ENCODE peak calls at places on chromosomes 13 and 19, in nine cellular contexts. K is psoas muscle; S is left ventricle myocardium inferior; Q is GM23338; O is aorta; N is CD4-positive, alpha-beta memory T cell; X is fibroblast of mammary gland; I is GM23248; R is heart left ventricle. L is an unnamed sample.

GRCh38 chr19:35975608-35976214 is 19.3 kb upstream of the SDHAF1 start:
- DNase-seq in K (no peak), S (no peak), Q (peak; percentile 80), O (no peak), N (no peak), X (peak; percentile 22), I (peak; percentile 56), R (no peak), L (peak; percentile 33)

GRCh38 chr19:4556574-4557185 is 2.8 kb downstream of the SEMA6B start:
- DNase-seq in K (no peak), S (no peak), Q (peak; percentile 80), O (no peak), N (no peak), X (peak; percentile 23), I (peak; percentile 56), R (no peak), L (peak; percentile 46)

GRCh38 chr13:91162180-91162579 is 185.3 kb upstream of the MIR17HG start:
- DNase-seq in K (no peak), S (no peak), Q (peak; percentile 59), O (no peak), N (no peak), X (no peak), I (no peak), R (no peak), L (no peak)

GRCh38 chr13:31697290-31697689 is 42.0 kb upstream of the RXFP2 start:
- DNase-seq in K (no peak), S (no peak), Q (no peak), O (no peak), N (no peak), X (peak; percentile 27), I (peak; percentile 29), R (no peak), L (peak; percentile 6)

GRCh38 chr13:69579351-69579750 is 528.3 kb upstream of the ATXN8OS start:
- DNase-seq in K (no peak), S (no peak), Q (peak; percentile 28), O (no peak), N (no peak), X (no peak), I (no peak), R (no peak), L (no peak)

GRCh38 chr13:93345061-93345460 is 118.5 kb downstream of the GPC6 start:
- DNase-seq in K (no peak), S (no peak), Q (no peak), O (no peak), N (no peak), X (no peak), I (no peak), R (no peak), L (no peak)

GRCh38 chr19:3644351-3645066 is 17.9 kb upstream of the CACTIN start:
- DNase-seq in K (no peak), S (no peak), Q (no peak), O (no peak), N (no peak), X (peak; percentile 55), I (peak; percentile 36), R (no peak), L (peak; percentile 39)

GRCh38 chr13:43132228-43132627 is 108.8 kb downstream of the DNAJC15 start:
- DNase-seq in K (no peak), S (no peak), Q (peak; percentile 87), O (no peak), N (no peak), X (peak; percentile 42), I (peak; percentile 27), R (no peak), L (peak; percentile 51)

GRCh38 chr13:46515793-46516192 is 37.2 kb upstream of the LRCH1 start:
- DNase-seq in K (no peak), S (no peak), Q (no peak), O (no peak), N (no peak), X (peak; percentile 41), I (no peak), R (no peak), L (no peak)

GRCh38 chr19:4327252-4327876 is 11.3 kb downstream of the STAP2 start:
- DNase-seq in K (peak; percentile 57), S (peak; percentile 75), Q (peak; percentile 99), O (peak; percentile 69), N (peak; percentile 77), X (peak; percentile 41), I (peak; percentile 73), R (peak; percentile 86), L (peak; percentile 46)

GRCh38 chr13:50611117-50611781 is 232.2 kb downstream of the DLEU7 start:
- DNase-seq in K (no peak), S (no peak), Q (no peak), O (no peak), N (peak; percentile 46), X (no peak), I (no peak), R (no peak), L (no peak)

GRCh38 chr19:31705656-31706055 is 356.4 kb upstream of the TSHZ3 start:
- DNase-seq in K (no peak), S (no peak), Q (no peak), O (no peak), N (peak; percentile 7), X (no peak), I (no peak), R (no peak), L (no peak)

DNA sequence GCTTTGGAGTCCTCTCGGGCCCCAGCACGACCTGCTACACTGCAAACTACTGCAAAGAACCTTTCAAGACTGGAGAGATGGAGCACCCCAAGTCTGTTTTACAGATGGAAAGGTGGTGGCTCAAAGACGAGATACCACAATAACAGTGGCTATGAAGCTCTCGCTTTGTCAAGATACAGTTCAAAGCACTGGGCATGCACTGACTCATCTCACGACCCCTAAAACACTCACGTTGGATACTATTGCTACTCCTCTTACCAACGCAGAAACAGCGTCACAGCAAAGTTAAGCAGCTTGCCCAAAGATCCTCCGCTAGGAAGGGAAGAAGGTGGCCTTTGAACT is 24.0 kb upstream of the LAIR1 start:
- DNase-seq in K (no peak), S (no peak), Q (no peak), O (no peak), N (no peak), X (no peak), I (no peak), R (no peak), L (no peak)
- H3K4me3 ChIP-seq in K (peak overlapping the region; percentile 46), S (peak overlapping the region; percentile 47), Q (peak overlapping the region; percentile 45), O (no peak overlapping the region), N (peak overlapping the region; percentile 52), X (no peak overlapping the region), I (peak overlapping the region; percentile 8), R (peak overlapping the region; percentile 15), L (no peak overlapping the region)

DNA sequence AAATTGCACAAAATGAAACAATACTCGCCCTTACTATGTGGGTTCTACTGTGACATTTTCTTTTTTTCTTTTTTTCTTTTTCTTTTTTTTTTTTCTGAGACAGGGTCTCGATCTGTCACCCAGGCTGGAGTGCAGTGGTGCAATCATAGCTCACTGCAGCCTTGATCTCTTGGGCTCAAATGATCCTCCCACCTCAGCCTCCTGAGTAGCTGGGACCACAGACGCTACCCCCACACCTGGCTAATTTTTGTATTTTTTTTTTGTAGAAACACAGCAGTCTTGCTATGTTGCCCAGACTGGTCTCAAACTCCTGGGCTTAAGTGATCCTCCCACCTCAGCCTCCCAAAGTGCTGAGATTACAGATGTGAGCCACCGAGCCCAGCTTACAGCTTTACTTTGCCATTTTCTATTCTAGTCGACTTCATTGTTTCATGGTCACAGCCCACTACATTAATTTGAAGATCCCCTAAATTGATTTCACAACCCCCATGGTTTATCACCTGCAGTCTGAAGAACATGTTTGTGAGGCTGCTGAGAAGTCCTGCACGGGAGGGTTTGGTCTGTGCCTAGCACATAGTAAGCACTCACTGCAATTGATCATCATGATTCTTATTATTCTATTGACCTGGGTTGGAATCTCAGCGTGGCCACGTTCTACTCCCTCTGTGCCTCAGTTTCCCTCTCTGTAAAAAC is 3.8 kb downstream of the BCL3 start:
- DNase-seq in K (no peak), S (no peak), Q (no peak), O (no peak), N (no peak), X (no peak), I (no peak), R (no peak), L (no peak)
- H3K4me3 ChIP-seq in K (peak overlapping the region; percentile 97), S (peak overlapping the region; percentile 73), Q (peak overlapping the region; percentile 72), O (no peak overlapping the region), N (peak overlapping the region; percentile 53), X (no peak overlapping the region), I (peak overlapping the region; percentile 69), R (peak overlapping the region; percentile 43), L (peak overlapping the region; percentile 13)

GRCh38 chr13:41006951-41007350 is 12.2 kb downstream of the ELF1 start:
- DNase-seq in K (no peak), S (no peak), Q (no peak), O (no peak), N (no peak), X (no peak), I (no peak), R (no peak), L (no peak)
- H3K4me3 ChIP-seq in K (no peak overlapping the region), S (no peak overlapping the region), Q (no peak overlapping the region), O (no peak overlapping the region), N (no peak overlapping the region), X (no peak overlapping the region), I (no peak overlapping the region), R (no peak overlapping the region), L (no peak overlapping the region)

DNA sequence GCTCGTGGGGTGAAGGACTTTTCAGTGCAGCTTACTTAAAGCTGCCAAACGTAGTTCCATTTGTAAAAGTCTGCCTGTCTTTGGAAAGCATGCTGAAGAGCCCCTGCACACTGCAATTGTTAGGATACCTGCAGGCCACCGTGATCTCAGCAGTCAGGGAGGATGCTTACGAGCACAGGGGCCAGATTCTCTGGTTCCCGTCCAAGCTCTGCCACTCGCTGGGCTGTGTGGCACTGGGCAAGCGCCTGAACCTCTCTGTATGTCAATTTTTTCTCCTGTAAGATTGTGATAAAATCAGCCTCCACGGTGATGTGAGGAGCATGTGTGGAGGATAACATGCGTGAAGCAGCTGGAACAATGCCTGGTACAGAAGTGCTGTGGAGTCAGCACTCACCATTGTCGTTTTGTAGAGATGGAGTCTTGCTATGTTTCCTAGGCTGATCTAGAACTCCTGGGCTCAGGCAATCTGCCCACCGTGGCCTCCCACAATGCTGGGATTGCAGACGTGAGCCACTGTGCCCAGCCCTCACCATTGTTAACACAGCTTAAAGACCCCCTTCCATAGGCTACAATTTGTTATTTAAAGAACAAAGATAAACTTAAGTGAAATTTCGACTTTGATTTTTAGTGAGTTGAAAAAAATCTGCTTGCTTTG is 3.5 kb downstream of the ADPRHL1 start:
- DNase-seq in K (no peak), S (no peak), Q (no peak), O (peak; percentile 30), N (no peak), X (no peak), I (no peak), R (peak; percentile 24), L (no peak)
- H3K4me3 ChIP-seq in K (peak overlapping the region; percentile 60), S (peak overlapping the region; percentile 71), Q (no peak overlapping the region), O (no peak overlapping the region), N (no peak overlapping the region), X (peak overlapping the region; percentile 70), I (no peak overlapping the region), R (peak overlapping the region; percentile 60), L (peak overlapping the region; percentile 7)

GRCh38 chr19:50548191-50549058 is 19.8 kb downstream of the LRRC4B start:
- DNase-seq in K (no peak), S (no peak), Q (no peak), O (no peak), N (no peak), X (no peak), I (no peak), R (no peak), L (no peak)
- H3K4me3 ChIP-seq in K (no peak overlapping the region), S (no peak overlapping the region), Q (no peak overlapping the region), O (no peak overlapping the region), N (no peak overlapping the region), X (no peak overlapping the region), I (no peak overlapping the region), R (no peak overlapping the region), L (no peak overlapping the region)